ENCODE peak calls at places on chromosome 18, in six cellular contexts. Z is stimulated activated CD4-positive, alpha-beta T cell treated with anti-CD3 and anti-CD28 coated beads, Interleukin-1b, Interleukin-23, amount 100 ng/mL, for 1 hour; U is EL; P is brain microvascular endothelial cell; L is CD14-positive monocyte; N is hippocampal formation. H is an unnamed sample.

GRCh38 chr18:59921384-59921891 is 21.6 kb downstream of the PMAIP1 start:
- DNase-seq in Z (no peak), U (no peak), P (no peak), L (peak; percentile 60), N (no peak), H (no peak)

GRCh38 chr18:41146301-41146700 is 808.7 kb upstream of the PIK3C3 start:
- DNase-seq in Z (no peak), U (no peak), P (no peak), L (no peak), N (no peak), H (no peak)

GRCh38 chr18:24016643-24017042 is 2.1 kb downstream of the TTC39C start:
- DNase-seq in Z (no peak), U (no peak), P (no peak), L (no peak), N (no peak), H (no peak)

GRCh38 chr18:51622676-51623075 is 425.2 kb upstream of the MEX3C start:
- DNase-seq in Z (no peak), U (no peak), P (no peak), L (no peak), N (no peak), H (no peak)

GRCh38 chr18:21167641-21168372 is 56.2 kb upstream of the ROCK1 start:
- DNase-seq in Z (no peak), U (no peak), P (no peak), L (no peak), N (no peak), H (no peak)

GRCh38 chr18:25672490-25672889 is 320.5 kb upstream of the ZNF521 start:
- DNase-seq in Z (no peak), U (no peak), P (no peak), L (no peak), N (no peak), H (no peak)

GRCh38 chr18:75981102-75981501 is 513.9 kb downstream of the ZNF516 start:
- DNase-seq in Z (no peak), U (no peak), P (no peak), L (no peak), N (no peak), H (no peak)

GRCh38 chr18:59957957-59958356 is 58.2 kb downstream of the PMAIP1 start:
- DNase-seq in Z (no peak), U (peak; percentile 83), P (peak; percentile 77), L (no peak), N (no peak), H (peak; percentile 67)

GRCh38 chr18:61831071-61831470 is 61.7 kb downstream of the RNF152 start:
- DNase-seq in Z (no peak), U (peak; percentile 15), P (peak; percentile 61), L (no peak), N (no peak), H (no peak)

GRCh38 chr18:54279477-54280205 is 10.3 kb downstream of the POLI start:
- DNase-seq in Z (no peak), U (no peak), P (no peak), L (no peak), N (no peak), H (no peak)

GRCh38 chr18:6752200-6752873 is 22.8 kb downstream of the ARHGAP28 start:
- DNase-seq in Z (no peak), U (peak; percentile 51), P (peak; percentile 92), L (no peak), N (no peak), H (peak; percentile 49)

GRCh38 chr18:34023471-34023870 is 201.2 kb downstream of the NOL4 start:
- DNase-seq in Z (no peak), U (no peak), P (peak; percentile 14), L (no peak), N (no peak), H (no peak)

GRCh38 chr18:26746284-26747130 is 119.0 kb downstream of the AQP4 start:
- DNase-seq in Z (no peak), U (peak; percentile 49), P (no peak), L (no peak), N (no peak), H (peak; percentile 4)

GRCh38 chr18:29164020-29164706 is 987.2 kb upstream of the CDH2 start:
- DNase-seq in Z (no peak), U (peak; percentile 93), P (peak; percentile 70), L (no peak), N (no peak), H (peak; percentile 80)

GRCh38 chr18:5979176-5979888 is 84.0 kb upstream of the TMEM200C start:
- DNase-seq in Z (no peak), U (no peak), P (no peak), L (no peak), N (no peak), H (no peak)

GRCh38 chr18:26460449-26461091 is 87.8 kb downstream of the KCTD1 start:
- DNase-seq in Z (no peak), U (no peak), P (peak; percentile 84), L (no peak), N (no peak), H (no peak)

GRCh38 chr18:39166776-39167175 is 1601.2 kb upstream of the CELF4 start:
- DNase-seq in Z (no peak), U (no peak), P (no peak), L (no peak), N (no peak), H (no peak)

GRCh38 chr18:51070545-51070944 is 40.5 kb downstream of the SMAD4 start:
- DNase-seq in Z (no peak), U (peak; percentile 89), P (peak; percentile 93), L (no peak), N (no peak), H (peak; percentile 73)

GRCh38 chr18:39786477-39786876 is 2168.6 kb upstream of the PIK3C3 start:
- DNase-seq in Z (no peak), U (no peak), P (no peak), L (no peak), N (no peak), H (no peak)

GRCh38 chr18:69980509-69980908 is 32.8 kb upstream of the CD226 start:
- DNase-seq in Z (no peak), U (no peak), P (no peak), L (no peak), N (no peak), H (no peak)

GRCh38 chr18:58176915-58177717 is 133.1 kb downstream of the NEDD4L start:
- DNase-seq in Z (no peak), U (peak; percentile 93), P (peak; percentile 91), L (no peak), N (no peak), H (peak; percentile 83)

GRCh38 chr18:46190667-46191066 is 86.5 kb downstream of the HAUS1 start:
- DNase-seq in Z (no peak), U (no peak), P (no peak), L (no peak), N (no peak), H (no peak)

GRCh38 chr18:3094355-3094684 is 81.4 kb upstream of the LPIN2 start:
- DNase-seq in Z (no peak), U (no peak), P (no peak), L (no peak), N (no peak), H (no peak)

GRCh38 chr18:36993068-36993467 is 164.1 kb downstream of the KIAA1328 start:
- DNase-seq in Z (no peak), U (peak; percentile 27), P (no peak), L (no peak), N (no peak), H (peak; percentile 16)